ENCODE peak calls at places on chromosomes 4 and X, in six cellular contexts. B is OCI-LY7, P is left ventricle myocardium inferior, D is uterus, T is spleen, E is endothelial cell of umbilical vein. O is an unnamed sample.

GRCh38 chrX:87702795-87703194 is 185.2 kb downstream of the KLHL4 start:
- DNase-seq in B (no peak), P (no peak), D (no peak), T (no peak), E (no peak), O (no peak)

GRCh38 chrX:65451663-65452062 is 82.9 kb downstream of the LAS1L start:
- DNase-seq in B (peak; percentile 64), P (no peak), D (no peak), T (no peak), E (peak; percentile 19), O (no peak)

GRCh38 chrX:69197690-69198089 is 32.4 kb upstream of the PJA1 start:
- DNase-seq in B (no peak), P (no peak), D (no peak), T (no peak), E (no peak), O (no peak)

GRCh38 chr4:88985088-88985779 is 71.8 kb downstream of the FAM13A start:
- DNase-seq in B (no peak), P (no peak), D (no peak), T (no peak), E (no peak), O (no peak)

GRCh38 chr4:47827339-47828047 is 10.4 kb downstream of the CORIN start:
- DNase-seq in B (no peak), P (no peak), D (no peak), T (no peak), E (no peak), O (no peak)

GRCh38 chrX:123773258-123773978 is 40.6 kb upstream of the THOC2 start:
- DNase-seq in B (no peak), P (no peak), D (no peak), T (no peak), E (no peak), O (no peak)

GRCh38 chr4:100591156-100591876 is 73.5 kb upstream of the EMCN start:
- DNase-seq in B (no peak), P (peak; percentile 51), D (no peak), T (no peak), E (peak; percentile 47), O (no peak)

GRCh38 chrX:38484607-38485498 is 76.5 kb upstream of the TSPAN7 start:
- DNase-seq in B (no peak), P (no peak), D (no peak), T (no peak), E (no peak), O (no peak)

GRCh38 chr4:80199004-80199579 is 1.8 kb downstream of the PRDM8 start:
- DNase-seq in B (no peak), P (no peak), D (no peak), T (no peak), E (no peak), O (no peak)

GRCh38 chr4:158020175-158020574 is 152.7 kb downstream of the GASK1B start:
- DNase-seq in B (no peak), P (no peak), D (no peak), T (no peak), E (peak; percentile 96), O (no peak)

GRCh38 chr4:13703096-13703495 is 75.6 kb upstream of the BOD1L1 start:
- DNase-seq in B (no peak), P (no peak), D (no peak), T (no peak), E (no peak), O (no peak)

GRCh38 chr4:10887600-10887999 is 203.0 kb upstream of the CLNK start:
- DNase-seq in B (no peak), P (no peak), D (no peak), T (no peak), E (no peak), O (no peak)

GRCh38 chr4:143352052-143352451 is 15.4 kb downstream of the GAB1 start:
- DNase-seq in B (no peak), P (no peak), D (no peak), T (no peak), E (peak; percentile 92), O (no peak)

GRCh38 chr4:82217986-82218715 is 155.6 kb downstream of the HNRNPD start:
- DNase-seq in B (peak; percentile 28), P (no peak), D (no peak), T (no peak), E (no peak), O (peak; percentile 15)

GRCh38 chr4:126916626-126917140 is 716.1 kb upstream of the INTU start:
- DNase-seq in B (no peak), P (no peak), D (no peak), T (no peak), E (no peak), O (no peak)

GRCh38 chrX:103442536-103442901 is 66.2 kb downstream of the BEX3 start:
- DNase-seq in B (no peak), P (no peak), D (no peak), T (no peak), E (peak; percentile 61), O (no peak)

GRCh38 chr4:86453044-86453501 is 93.2 kb upstream of the MAPK10 start:
- DNase-seq in B (no peak), P (peak; percentile 44), D (peak; percentile 59), T (no peak), E (no peak), O (no peak)

GRCh38 chrX:11629593-11630211 is 36.0 kb downstream of the ARHGAP6 start:
- DNase-seq in B (no peak), P (peak; percentile 19), D (peak; percentile 35), T (no peak), E (no peak), O (no peak)

GRCh38 chr4:15756361-15756861 is 21.7 kb upstream of the CD38 start:
- DNase-seq in B (peak; percentile 67), P (no peak), D (no peak), T (no peak), E (no peak), O (peak; percentile 79)

GRCh38 chr4:138977525-138977924 is 38.1 kb upstream of the NOCT start:
- DNase-seq in B (peak; percentile 55), P (no peak), D (no peak), T (no peak), E (peak; percentile 23), O (no peak)

GRCh38 chr4:164212134-164212533 is 541.8 kb upstream of the SMIM31 start:
- DNase-seq in B (no peak), P (no peak), D (no peak), T (no peak), E (no peak), O (no peak)

GRCh38 chr4:168604496-168605373 is 107.9 kb downstream of the PALLD start:
- DNase-seq in B (no peak), P (no peak), D (peak; percentile 38), T (no peak), E (peak; percentile 96), O (no peak)

DNA sequence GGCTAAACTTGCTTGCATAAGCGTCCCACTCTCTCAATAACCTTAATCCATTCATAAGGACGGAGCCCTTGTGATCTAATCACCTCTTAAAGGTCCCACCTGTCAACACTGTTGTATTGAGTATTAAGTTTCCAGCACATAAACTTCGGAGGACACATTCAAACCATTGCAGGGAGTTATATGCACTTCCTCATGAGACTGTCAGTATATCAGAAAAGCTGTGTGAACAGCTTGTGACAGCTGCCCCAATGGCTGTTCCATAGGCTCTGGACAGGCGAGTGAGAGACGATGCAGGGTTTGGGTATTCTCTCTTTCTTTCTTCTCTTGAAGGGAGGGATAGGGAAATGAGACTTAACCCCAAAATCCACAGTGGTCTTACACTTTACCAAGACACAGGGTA is 64.2 kb upstream of the RPL34 start:
- DNase-seq in B (no peak), P (no peak), D (no peak), T (no peak), E (no peak), O (no peak)
- H3K4me1 ChIP-seq in B (peaks cover 12% of the 10 kb centered on the region), P (peaks cover 25% of the 10 kb centered on the region), D (no peaks in the 10 kb centered on the region), T (peaks cover 12% of the 10 kb centered on the region), E (no peaks in the 10 kb centered on the region), O (no peaks in the 10 kb centered on the region)

GRCh38 chrX:14926471-14926870 is 53.2 kb downstream of the MOSPD2 start:
- DNase-seq in B (no peak), P (no peak), D (no peak), T (no peak), E (peak; percentile 53), O (no peak)
- H3K4me3 ChIP-seq in B (no peak overlapping the region), P (peak overlapping the region; percentile 23), D (no peak overlapping the region), T (no peak overlapping the region), E (peak overlapping the region; percentile 36), O (no peak overlapping the region)

GRCh38 chrX:45788315-45788714 is 587.6 kb upstream of the DIPK2B start:
- DNase-seq in B (no peak), P (no peak), D (no peak), T (no peak), E (peak; percentile 64), O (no peak)
- H3K4me1 ChIP-seq in B (no peaks in the 10 kb centered on the region), P (no peaks in the 10 kb centered on the region), D (no peaks in the 10 kb centered on the region), T (peaks cover 8% of the 10 kb centered on the region), E (peaks cover 28% of the 10 kb centered on the region), O (no peaks in the 10 kb centered on the region)

DNA sequence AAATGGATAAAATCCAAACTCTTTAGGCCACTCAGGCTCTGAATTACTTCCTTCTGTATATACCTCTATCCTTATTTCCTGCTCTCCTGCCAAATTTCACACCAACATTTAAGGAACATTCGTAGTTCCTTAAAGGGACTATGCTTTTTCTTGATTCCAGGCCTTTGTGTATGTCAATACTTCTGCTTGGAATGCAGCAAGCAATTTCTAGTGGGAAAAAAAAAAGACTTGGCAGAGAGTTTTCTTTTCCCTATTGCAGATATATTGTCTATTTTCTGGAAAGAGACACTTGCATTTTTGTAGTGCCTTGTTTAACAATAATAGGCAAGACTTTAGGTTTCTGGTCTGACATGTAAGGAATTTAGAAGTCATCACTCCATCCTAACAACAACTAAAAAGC is 1.9 kb upstream of the ADH5 start:
- DNase-seq in B (no peak), P (no peak), D (no peak), T (no peak), E (no peak), O (no peak)
- H3K4me3 ChIP-seq in B (no peak overlapping the region), P (peak overlapping the region; percentile 78), D (no peak overlapping the region), T (peak overlapping the region; percentile 88), E (no peak overlapping the region), O (no peak overlapping the region)

GRCh38 chr4:105192474-105192873 is 45.8 kb downstream of the TET2 start:
- DNase-seq in B (no peak), P (no peak), D (no peak), T (no peak), E (no peak), O (no peak)

GRCh38 chr4:105189855-105190650 is 43.4 kb downstream of the TET2 start:
- DNase-seq in B (no peak), P (no peak), D (no peak), T (no peak), E (no peak), O (no peak)

GRCh38 chr4:105191621-105192210 is 45.0 kb downstream of the TET2 start:
- DNase-seq in B (no peak), P (no peak), D (no peak), T (no peak), E (peak; percentile 67), O (no peak)

GRCh38 chr4:105194328-105195231 is 47.9 kb downstream of the TET2 start:
- DNase-seq in B (no peak), P (no peak), D (no peak), T (no peak), E (peak; percentile 63), O (no peak)

DNA sequence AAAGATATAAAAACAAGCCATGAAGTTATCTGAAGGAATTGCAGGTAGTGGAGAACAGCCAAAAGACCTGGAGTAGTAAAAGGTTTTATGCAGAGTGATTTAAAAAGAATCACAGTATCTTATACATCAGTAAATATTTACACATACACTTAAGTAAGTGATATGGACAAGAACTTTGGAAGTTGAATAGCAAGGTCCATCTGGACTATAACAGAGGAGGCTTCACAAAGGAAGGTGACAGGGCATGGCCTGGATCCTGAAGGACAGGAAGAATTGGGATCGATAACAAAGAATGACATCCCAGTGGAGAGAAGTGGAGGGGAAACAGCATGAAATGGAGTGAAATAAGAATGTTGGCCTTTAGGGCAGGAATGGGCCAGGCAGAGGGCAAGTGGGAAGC is 46.2 kb downstream of the TET2 start:
- DNase-seq in B (no peak), P (no peak), D (no peak), T (no peak), E (no peak), O (no peak)
- H3K4me1 ChIP-seq in B (no peaks in the 10 kb centered on the region), P (peaks cover 83% of the 10 kb centered on the region), D (peaks cover 6% of the 10 kb centered on the region), T (peaks cover 69% of the 10 kb centered on the region), E (peaks cover 63% of the 10 kb centered on the region), O (no peaks in the 10 kb centered on the region)

O was measured in naive thymus-derived CD4-positive, alpha-beta T cell.